ENCODE peak calls at places on chromosomes 13 and 19, in nine cellular contexts. V is NCI-H774, F is T1000, T is foreskin fibroblast, Z is fibroblast of mammary gland, L is GM23248, G is AG10803, C is adipocyte, I is brain microvascular endothelial cell. M is an unnamed sample.

GRCh38 chr19:35310811-35311465 is 18.0 kb upstream of the CD22 start:
- DNase-seq in L (no peak), Z (no peak), F (no peak), V (no peak), I (no peak), T (no peak), G (no peak), C (no peak), M (no peak)

GRCh38 chr19:3479819-3480215 is 508 bp downstream of the SMIM24 start:
- DNase-seq in G (no peak), I (no peak), V (no peak), Z (no peak), T (no peak), C (no peak), F (no peak), L (peak; percentile 58), M (no peak)

GRCh38 chr19:57820599-57820998 is 5.9 kb upstream of the ZNF552 start:
- DNase-seq in Z (no peak), I (no peak), T (no peak), F (no peak), V (no peak), C (no peak), L (no peak), G (no peak), M (no peak)

GRCh38 chr19:28425431-28425931 is 787.5 kb downstream of the UQCRFS1 start:
- DNase-seq in I (peak; percentile 37), G (peak; percentile 7), F (no peak), Z (peak; percentile 25), T (no peak), C (no peak), V (no peak), L (peak; percentile 52), M (no peak)

GRCh38 chr13:110910013-110910890 is 4.6 kb downstream of the ANKRD10 start:
- DNase-seq in T (no peak), I (no peak), G (no peak), V (no peak), F (no peak), C (no peak), L (no peak), Z (no peak), M (no peak)

GRCh38 chr13:38944219-38944618 is 46.4 kb downstream of the STOML3 start:
- DNase-seq in V (no peak), I (no peak), C (no peak), Z (no peak), L (no peak), F (no peak), G (no peak), T (no peak), M (no peak)

GRCh38 chr19:5624154-5624663 is 1.3 kb downstream of the SAFB start:
- DNase-seq in Z (peak; percentile 47), I (peak; percentile 16), L (peak; percentile 86), V (no peak), F (no peak), C (peak; percentile 79), T (no peak), G (peak; percentile 53), M (peak; percentile 45)

GRCh38 chr13:106318941-106319411 is 216.5 kb downstream of the EFNB2 start:
- DNase-seq in Z (peak; percentile 91), L (peak; percentile 91), C (peak; percentile 89), V (no peak), G (peak; percentile 92), I (peak; percentile 98), F (peak; percentile 6), T (peak; percentile 90), M (peak; percentile 29)

GRCh38 chr13:30371649-30372265 is 50.5 kb upstream of the UBE2L5 start:
- DNase-seq in Z (peak; percentile 83), F (peak; percentile 7), T (peak; percentile 45), C (peak; percentile 54), V (no peak), L (peak; percentile 86), I (peak; percentile 57), G (peak; percentile 51), M (peak; percentile 42)

GRCh38 chr13:105817011-105817410 is 718.5 kb downstream of the EFNB2 start:
- DNase-seq in C (no peak), G (no peak), I (no peak), T (no peak), F (no peak), V (no peak), L (no peak), Z (no peak), M (no peak)

GRCh38 chr13:71867101-71867814 is at the start of gene DACH1:
- DNase-seq in L (peak; percentile 35), T (peak; percentile 9), G (peak; percentile 20), V (peak; percentile 42), C (peak; percentile 53), F (peak; percentile 19), Z (peak; percentile 12), I (peak; percentile 58), M (peak; percentile 65)

GRCh38 chr19:1665565-1666047 is 13.2 kb upstream of the TCF3 start:
- DNase-seq in C (no peak), L (no peak), Z (no peak), G (no peak), F (no peak), V (no peak), T (no peak), I (no peak), M (no peak)

GRCh38 chr19:48635966-48636858 is 967 bp downstream of the DBP start:
- DNase-seq in C (peak; percentile 33), L (peak; percentile 29), G (no peak), V (no peak), Z (no peak), I (no peak), T (no peak), F (no peak), M (peak; percentile 23)

GRCh38 chr19:3129112-3129511 is 6.7 kb upstream of the GNA15 start:
- DNase-seq in I (peak; percentile 71), T (peak; percentile 59), F (no peak), V (no peak), L (peak; percentile 75), Z (peak; percentile 78), G (peak; percentile 68), C (peak; percentile 75), M (peak; percentile 57)